ENCODE peak calls at places on chromosome 11, in six cellular contexts. X, K, H, B, Y and S are unnamed samples.

GRCh38 chr11:9604134-9604533 is 30.7 kb downstream of the WEE1 start:
- DNase-seq in H (no peak), X (no peak), Y (no peak), K (no peak), B (no peak), S (no peak)

GRCh38 chr11:40183073-40184064 is 1276.1 kb downstream of the LRRC4C start:
- DNase-seq in X (no peak), K (no peak), Y (no peak), B (peak; percentile 78), H (no peak), S (no peak)

GRCh38 chr11:77252555-77253270 is 48.8 kb downstream of the GDPD4 start:
- DNase-seq in H (no peak), X (peak; percentile 65), K (no peak), B (no peak), Y (no peak), S (no peak)

GRCh38 chr11:94586546-94586945 is 19.4 kb downstream of the PIWIL4 start:
- DNase-seq in X (no peak), H (no peak), Y (no peak), B (no peak), K (no peak), S (no peak)

GRCh38 chr11:102220728-102221467 is 96.4 kb upstream of the BIRC3 start:
- DNase-seq in K (no peak), Y (no peak), B (no peak), X (no peak), H (no peak), S (no peak)

GRCh38 chr11:79417069-79417920 is 23.5 kb downstream of the TENM4 start:
- DNase-seq in H (no peak), B (no peak), Y (no peak), K (no peak), X (no peak), S (no peak)

GRCh38 chr11:113895367-113896155 is 9.0 kb upstream of the HTR3B start:
- DNase-seq in Y (no peak), X (no peak), H (no peak), K (no peak), B (no peak), S (no peak)

GRCh38 chr11:78946945-78947914 is 372.6 kb upstream of the NARS2 start:
- DNase-seq in B (no peak), K (no peak), H (no peak), X (peak; percentile 3), Y (no peak), S (no peak)

GRCh38 chr11:99893803-99894202 is 793.3 kb upstream of the ARHGAP42 start:
- DNase-seq in Y (no peak), K (no peak), X (no peak), H (no peak), B (no peak), S (no peak)

GRCh38 chr11:119684361-119685072 is 44.5 kb downstream of the NECTIN1 start:
- DNase-seq in K (no peak), Y (peak; percentile 33), B (no peak), H (no peak), X (peak; percentile 46), S (no peak)

GRCh38 chr11:25441432-25441831 is 890.5 kb upstream of the ANO3 start:
- DNase-seq in H (no peak), X (no peak), Y (no peak), B (no peak), K (no peak), S (no peak)

GRCh38 chr11:118238947-118239346 is 13.2 kb downstream of the MPZL3 start:
- DNase-seq in H (no peak), X (no peak), Y (no peak), K (no peak), B (no peak), S (no peak)

GRCh38 chr11:37468344-37468743 is 870.3 kb upstream of the RAG2 start:
- DNase-seq in B (no peak), Y (no peak), X (no peak), H (no peak), K (no peak), S (no peak)

GRCh38 chr11:20045098-20045688 is 115.1 kb downstream of the DBX1 start:
- DNase-seq in K (no peak), X (no peak), Y (no peak), B (no peak), H (no peak), S (no peak)

GRCh38 chr11:96905084-96905641 is 515.4 kb downstream of the JRKL start:
- DNase-seq in H (no peak), K (no peak), B (no peak), Y (no peak), X (no peak), S (no peak)

GRCh38 chr11:113440816-113441215 is 34.4 kb downstream of the DRD2 start:
- DNase-seq in Y (no peak), B (no peak), X (no peak), K (no peak), H (no peak), S (no peak)

GRCh38 chr11:111632798-111633197 is 30.5 kb downstream of the SIK2 start:
- DNase-seq in X (no peak), B (no peak), K (no peak), H (no peak), Y (no peak), S (no peak)

GRCh38 chr11:120977470-120977869 is 46.4 kb upstream of the TBCEL start:
- DNase-seq in Y (no peak), K (no peak), X (no peak), H (no peak), B (no peak), S (no peak)

GRCh38 chr11:124483422-124483821 is 37.9 kb upstream of the OR8B8 start:
- DNase-seq in Y (no peak), X (no peak), B (no peak), H (no peak), K (no peak), S (no peak)

GRCh38 chr11:6612816-6613136 is 760 bp upstream of the TAF10 start:
- DNase-seq in B (no peak), Y (peak; percentile 37), X (peak; percentile 50), H (no peak), K (peak; percentile 41), S (no peak)

GRCh38 chr11:12525466-12526055 is 148.2 kb downstream of the PARVA start:
- DNase-seq in H (no peak), Y (no peak), K (no peak), X (no peak), B (no peak), S (no peak)

GRCh38 chr11:15035283-15035682 is 38.1 kb upstream of the CALCB start:
- DNase-seq in B (no peak), H (peak; percentile 21), K (no peak), X (no peak), Y (peak; percentile 10), S (no peak)

GRCh38 chr11:92888701-92889100 is 80.8 kb upstream of the MTNR1B start:
- DNase-seq in H (no peak), Y (peak; percentile 15), B (no peak), X (no peak), K (no peak), S (no peak)

GRCh38 chr11:44397586-44398178 is 87.7 kb upstream of the ALX4 start:
- DNase-seq in B (no peak), H (no peak), X (no peak), K (no peak), Y (no peak), S (no peak)

DNA sequence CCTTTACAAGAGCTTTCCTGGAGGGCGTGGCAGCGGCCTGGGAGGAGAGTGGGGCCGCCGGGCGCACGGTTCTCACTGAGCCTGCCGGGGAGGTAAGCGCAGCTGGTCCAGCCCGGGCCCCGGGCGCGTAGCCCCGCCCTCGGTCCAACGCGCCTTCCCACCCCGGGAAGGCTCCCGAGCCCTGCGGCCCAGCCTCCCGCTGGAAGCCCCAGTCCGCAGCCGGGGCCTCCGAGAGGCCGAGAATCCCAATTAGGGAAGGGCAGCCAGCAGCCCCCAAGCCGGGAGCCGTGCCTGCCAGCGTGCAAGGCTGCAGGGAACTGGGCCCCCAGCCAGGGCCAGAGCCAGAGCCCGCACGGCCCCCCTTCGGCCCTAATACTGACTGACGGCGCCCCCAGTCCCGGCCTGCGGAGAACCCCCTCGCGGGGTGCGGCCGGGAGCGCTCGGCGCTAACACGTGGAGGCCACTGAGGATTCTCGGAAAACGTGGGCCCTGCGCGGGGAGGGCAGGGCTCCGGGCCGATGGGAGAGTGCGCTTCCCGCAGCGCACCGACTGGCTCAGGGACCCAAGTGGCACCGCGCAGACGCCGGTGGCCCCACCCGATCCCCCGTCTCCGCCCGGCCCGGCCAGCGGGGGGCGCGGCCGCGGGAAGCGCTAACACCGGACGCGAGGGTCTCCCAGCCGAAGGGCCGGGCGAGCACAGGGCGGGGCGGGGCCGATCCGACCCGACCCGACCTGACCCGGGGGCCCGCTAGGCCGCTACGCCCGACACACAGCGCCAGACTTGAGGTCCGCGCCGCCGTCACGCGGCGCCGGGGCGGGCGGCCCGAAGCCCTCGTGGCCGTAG is 5.7 kb downstream of the ZFTA start:
- DNase-seq in B (no peak), X (no peak), H (no peak), K (no peak), Y (no peak), S (no peak)
- TF ChIP-seq ZNF274 in B (no peak), X (no peak), H (no peak), K (no peak), Y (no peak), S (no peak)

DNA sequence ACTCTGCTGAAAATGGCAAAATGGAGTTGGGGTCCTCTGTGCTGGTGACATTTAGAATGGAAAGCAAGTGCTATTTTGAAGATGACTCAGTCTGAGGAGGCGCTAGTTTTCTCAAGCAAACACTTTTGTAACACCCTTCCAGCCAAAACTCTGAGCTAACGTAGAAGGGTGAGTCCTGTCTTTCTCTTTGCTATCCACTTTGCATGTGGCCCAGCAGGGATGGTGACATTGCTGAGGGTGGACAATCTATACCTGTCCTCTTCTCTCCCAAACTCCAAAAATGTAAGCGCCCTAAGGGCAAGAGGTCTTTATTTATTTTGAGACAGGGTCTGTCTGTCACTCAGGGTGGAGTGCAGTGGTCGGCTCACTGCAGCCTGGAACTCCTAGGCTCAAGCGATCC is 3.6 kb upstream of the KAT5 start:
- DNase-seq in X (no peak), Y (no peak), B (no peak), H (no peak), K (no peak), S (no peak)
- TF ChIP-seq ZNF274 in X (no peak), Y (no peak), B (no peak), H (no peak), K (no peak), S (no peak)

GRCh38 chr11:22769081-22769480 is 60.5 kb downstream of the SVIP start:
- DNase-seq in B (no peak), Y (no peak), K (no peak), H (no peak), X (no peak), S (no peak)
- TF ChIP-seq ZNF274 in B (no peak), Y (no peak), K (no peak), H (no peak), X (no peak), S (no peak)

GRCh38 chr11:2209370-2209801 is 37.8 kb upstream of the TH start:
- DNase-seq in B (no peak), K (no peak), H (no peak), Y (no peak), X (no peak), S (no peak)
- TF ChIP-seq ZNF274 in B (no peak), K (no peak), H (no peak), Y (no peak), X (no peak), S (no peak)